ENCODE peak calls at places on chromosome 22, in four cellular contexts. C is AG04450; M is stimulated activated CD4-positive, alpha-beta T cell treated with anti-CD3 and anti-CD28 coated beads, Interleukin-12 subunit alpha, Interleukin-12 subunit beta, amount 100 ng/mL, for 48 hours; T is activated naive CD8-positive, alpha-beta T cell treated with anti-CD3 and anti-CD28 coated beads, Interleukin-2, amount 50 U/mL, for 24 hours. L is an unnamed sample.
A peak's percentile ranks its signal among the peaks of the same experiment; 100 is the strongest.

GRCh38 chr22:36417281-36417686 is 29.5 kb upstream of the MYH9 start:
- DNase-seq in C (no peak), M (no peak), T (no peak), L (no peak)

GRCh38 chr22:41682033-41682807 is 6.4 kb downstream of the SNU13 start:
- DNase-seq in C (peak; percentile 52), M (peak; percentile 79), T (peak; percentile 85), L (no peak)

GRCh38 chr22:22848364-22848866 is 39.2 kb upstream of the IGLL5 start:
- DNase-seq in C (no peak), M (peak; percentile 74), T (peak; percentile 79), L (no peak)

GRCh38 chr22:39294571-39295468 is 24.6 kb downstream of the RPL3 start:
- DNase-seq in C (no peak), M (no peak), T (no peak), L (no peak)

GRCh38 chr22:30568137-30568805 is 6.2 kb downstream of the GAL3ST1 start:
- DNase-seq in C (no peak), M (no peak), T (no peak), L (no peak)

GRCh38 chr22:39808087-39808486 is 85.5 kb downstream of the ENTHD1 start:
- DNase-seq in C (no peak), M (peak; percentile 33), T (peak; percentile 52), L (no peak)

GRCh38 chr22:40240671-40241070 is 62.9 kb downstream of the TNRC6B start:
- DNase-seq in C (no peak), M (no peak), T (no peak), L (no peak)

GRCh38 chr22:30209642-30210041 is 36.9 kb downstream of the LIF start:
- DNase-seq in C (no peak), M (no peak), T (no peak), L (no peak)

GRCh38 chr22:47196493-47196849 is 434.0 kb downstream of the TBC1D22A start:
- DNase-seq in C (no peak), M (no peak), T (no peak), L (no peak)

GRCh38 chr22:17890245-17890671 is 116.0 kb upstream of the BID start:
- DNase-seq in C (no peak), M (no peak), T (no peak), L (no peak)

GRCh38 chr22:17781319-17782031 is 7.2 kb upstream of the BID start:
- DNase-seq in C (peak; percentile 72), M (no peak), T (peak; percentile 73), L (no peak)

GRCh38 chr22:23822101-23822671 is 16.6 kb downstream of the DERL3 start:
- DNase-seq in C (no peak), M (no peak), T (no peak), L (no peak)

GRCh38 chr22:32802291-32802826 is 854 bp downstream of the TIMP3 start:
- DNase-seq in C (no peak), M (no peak), T (no peak), L (no peak)

GRCh38 chr22:35612903-35613302 is 4.2 kb downstream of the MB start:
- DNase-seq in C (no peak), M (no peak), T (no peak), L (no peak)

GRCh38 chr22:48741540-48741939 is 1086.1 kb downstream of the BRD1 start:
- DNase-seq in C (no peak), M (no peak), T (no peak), L (no peak)

GRCh38 chr22:26259510-26259909 is 90.2 kb downstream of the SEZ6L start:
- DNase-seq in C (no peak), M (no peak), T (no peak), L (no peak)

L was measured in GM12864.